ENCODE peak calls at places on chromosomes 3 and 15, in seven cellular contexts. One of them, this sample, is unnamed.

GRCh38 chr3:127158614-127159221 is 34.2 kb upstream of the PRR23E start:
- DNase-seq in neural crest cell: peak
- DNase-seq in nucleus accumbens: no peak
- DNase-seq in SHP77: peak
- DNase-seq in spleen: no peak
- DNase-seq in Calu3: peak
- DNase-seq in activated CD8-positive, alpha-beta memory T cell treated with anti-CD3 and anti-CD28 coated beads, Interleukin-2, amount 10 ng/mL, durations not matched to agents 7 days and 5 days: no peak
- DNase-seq in this sample: no peak

GRCh38 chr3:172120912-172121311 is 81.5 kb downstream of the FNDC3B start:
- DNase-seq in neural crest cell: no peak
- DNase-seq in nucleus accumbens: no peak
- DNase-seq in SHP77: no peak
- DNase-seq in spleen: no peak
- DNase-seq in Calu3: no peak
- DNase-seq in activated CD8-positive, alpha-beta memory T cell treated with anti-CD3 and anti-CD28 coated beads, Interleukin-2, amount 10 ng/mL, durations not matched to agents 7 days and 5 days: no peak
- DNase-seq in this sample: no peak

GRCh38 chr3:58041826-58042324 is 33.7 kb downstream of the FLNB start:
- DNase-seq in neural crest cell: no peak
- DNase-seq in nucleus accumbens: no peak
- DNase-seq in SHP77: no peak
- DNase-seq in spleen: no peak
- DNase-seq in Calu3: no peak
- DNase-seq in activated CD8-positive, alpha-beta memory T cell treated with anti-CD3 and anti-CD28 coated beads, Interleukin-2, amount 10 ng/mL, durations not matched to agents 7 days and 5 days: peak
- DNase-seq in this sample: no peak

GRCh38 chr3:101423984-101424888 is 88.8 kb downstream of the SENP7 start:
- DNase-seq in neural crest cell: no peak
- DNase-seq in nucleus accumbens: no peak
- DNase-seq in SHP77: no peak
- DNase-seq in spleen: no peak
- DNase-seq in Calu3: no peak
- DNase-seq in activated CD8-positive, alpha-beta memory T cell treated with anti-CD3 and anti-CD28 coated beads, Interleukin-2, amount 10 ng/mL, durations not matched to agents 7 days and 5 days: no peak
- DNase-seq in this sample: no peak

GRCh38 chr3:16647668-16648067 is 42.4 kb upstream of the DAZL start:
- DNase-seq in neural crest cell: no peak
- DNase-seq in nucleus accumbens: no peak
- DNase-seq in SHP77: no peak
- DNase-seq in spleen: no peak
- DNase-seq in Calu3: no peak
- DNase-seq in activated CD8-positive, alpha-beta memory T cell treated with anti-CD3 and anti-CD28 coated beads, Interleukin-2, amount 10 ng/mL, durations not matched to agents 7 days and 5 days: no peak
- DNase-seq in this sample: no peak

GRCh38 chr3:9172851-9173320 is 76.6 kb downstream of the SRGAP3 start:
- DNase-seq in neural crest cell: no peak
- DNase-seq in nucleus accumbens: no peak
- DNase-seq in SHP77: peak
- DNase-seq in spleen: no peak
- DNase-seq in Calu3: no peak
- DNase-seq in activated CD8-positive, alpha-beta memory T cell treated with anti-CD3 and anti-CD28 coated beads, Interleukin-2, amount 10 ng/mL, durations not matched to agents 7 days and 5 days: no peak
- DNase-seq in this sample: no peak

GRCh38 chr3:58272891-58273290 is 33.2 kb upstream of the RPP14 start:
- DNase-seq in neural crest cell: no peak
- DNase-seq in nucleus accumbens: no peak
- DNase-seq in SHP77: no peak
- DNase-seq in spleen: no peak
- DNase-seq in Calu3: no peak
- DNase-seq in activated CD8-positive, alpha-beta memory T cell treated with anti-CD3 and anti-CD28 coated beads, Interleukin-2, amount 10 ng/mL, durations not matched to agents 7 days and 5 days: no peak
- DNase-seq in this sample: no peak

GRCh38 chr3:38446812-38447211 is 6.9 kb upstream of the ACVR2B start:
- DNase-seq in neural crest cell: no peak
- DNase-seq in nucleus accumbens: no peak
- DNase-seq in SHP77: no peak
- DNase-seq in spleen: no peak
- DNase-seq in Calu3: no peak
- DNase-seq in activated CD8-positive, alpha-beta memory T cell treated with anti-CD3 and anti-CD28 coated beads, Interleukin-2, amount 10 ng/mL, durations not matched to agents 7 days and 5 days: no peak
- DNase-seq in this sample: no peak

GRCh38 chr15:80389370-80389769 is 14.8 kb upstream of the ARNT2 start:
- DNase-seq in neural crest cell: no peak
- DNase-seq in nucleus accumbens: no peak
- DNase-seq in SHP77: no peak
- DNase-seq in spleen: no peak
- DNase-seq in Calu3: no peak
- DNase-seq in activated CD8-positive, alpha-beta memory T cell treated with anti-CD3 and anti-CD28 coated beads, Interleukin-2, amount 10 ng/mL, durations not matched to agents 7 days and 5 days: no peak
- DNase-seq in this sample: no peak

GRCh38 chr3:149506540-149506939 is 32.0 kb downstream of the TM4SF4 start:
- DNase-seq in neural crest cell: no peak
- DNase-seq in nucleus accumbens: no peak
- DNase-seq in SHP77: no peak
- DNase-seq in spleen: no peak
- DNase-seq in Calu3: no peak
- DNase-seq in activated CD8-positive, alpha-beta memory T cell treated with anti-CD3 and anti-CD28 coated beads, Interleukin-2, amount 10 ng/mL, durations not matched to agents 7 days and 5 days: no peak
- DNase-seq in this sample: no peak

GRCh38 chr3:188041193-188041592 is 112.8 kb upstream of the LPP start:
- DNase-seq in neural crest cell: no peak
- DNase-seq in nucleus accumbens: no peak
- DNase-seq in SHP77: no peak
- DNase-seq in spleen: no peak
- DNase-seq in Calu3: no peak
- DNase-seq in activated CD8-positive, alpha-beta memory T cell treated with anti-CD3 and anti-CD28 coated beads, Interleukin-2, amount 10 ng/mL, durations not matched to agents 7 days and 5 days: no peak
- DNase-seq in this sample: no peak

GRCh38 chr3:64908292-64908691 is 220.5 kb upstream of the ADAMTS9 start:
- DNase-seq in neural crest cell: no peak
- DNase-seq in nucleus accumbens: no peak
- DNase-seq in SHP77: no peak
- DNase-seq in spleen: no peak
- DNase-seq in Calu3: peak
- DNase-seq in activated CD8-positive, alpha-beta memory T cell treated with anti-CD3 and anti-CD28 coated beads, Interleukin-2, amount 10 ng/mL, durations not matched to agents 7 days and 5 days: no peak
- DNase-seq in this sample: no peak

GRCh38 chr3:122100591-122101491 is 45.7 kb downstream of the CD86 start:
- DNase-seq in neural crest cell: no peak
- DNase-seq in nucleus accumbens: no peak
- DNase-seq in SHP77: no peak
- DNase-seq in spleen: no peak
- DNase-seq in Calu3: no peak
- DNase-seq in activated CD8-positive, alpha-beta memory T cell treated with anti-CD3 and anti-CD28 coated beads, Interleukin-2, amount 10 ng/mL, durations not matched to agents 7 days and 5 days: peak
- DNase-seq in this sample: peak

GRCh38 chr3:112531358-112531781 is 30.4 kb downstream of the ATG3 start:
- DNase-seq in neural crest cell: no peak
- DNase-seq in nucleus accumbens: no peak
- DNase-seq in SHP77: no peak
- DNase-seq in spleen: no peak
- DNase-seq in Calu3: no peak
- DNase-seq in activated CD8-positive, alpha-beta memory T cell treated with anti-CD3 and anti-CD28 coated beads, Interleukin-2, amount 10 ng/mL, durations not matched to agents 7 days and 5 days: no peak
- DNase-seq in this sample: peak

GRCh38 chr3:55875137-55875536 is 388.0 kb upstream of the WNT5A start:
- DNase-seq in neural crest cell: no peak
- DNase-seq in nucleus accumbens: no peak
- DNase-seq in SHP77: no peak
- DNase-seq in spleen: no peak
- DNase-seq in Calu3: no peak
- DNase-seq in activated CD8-positive, alpha-beta memory T cell treated with anti-CD3 and anti-CD28 coated beads, Interleukin-2, amount 10 ng/mL, durations not matched to agents 7 days and 5 days: no peak
- DNase-seq in this sample: no peak

This sample was measured in germinal center.